ENCODE peak calls at places on chromosomes 7 and 10, in ten cellular contexts. One of them, this sample, is unnamed.

GRCh38 chr7:1024876-1025746 is 19.2 kb upstream of the GPR146 start:
- DNase-seq in germinal center: no peak
- DNase-seq in caudate nucleus: no peak
- DNase-seq in stimulated activated CD4-positive, alpha-beta T cell treated with anti-CD3 and anti-CD28 coated beads, Interleukin-12 subunit alpha, Interleukin-12 subunit beta, amount 100 ng/mL, for 48 hours: no peak
- DNase-seq in fibroblast of the conjunctiva: no peak
- DNase-seq in putamen: no peak
- DNase-seq in C1 segment of cervical spinal cord: no peak
- DNase-seq in GM12891: no peak
- DNase-seq in kidney epithelial cell: no peak
- DNase-seq in activated CD4-positive, alpha-beta T cell treated with anti-CD3 and anti-CD28 coated beads, Interleukin-2, amount 10 ng/mL, durations not matched to agents 7 days and 5 days: no peak
- DNase-seq in this sample: no peak

GRCh38 chr10:126014309-126014708 is 117.9 kb downstream of the FANK1 start:
- DNase-seq in stimulated activated CD4-positive, alpha-beta T cell treated with anti-CD3 and anti-CD28 coated beads, Interleukin-12 subunit alpha, Interleukin-12 subunit beta, amount 100 ng/mL, for 48 hours: no peak
- DNase-seq in activated CD4-positive, alpha-beta T cell treated with anti-CD3 and anti-CD28 coated beads, Interleukin-2, amount 10 ng/mL, durations not matched to agents 7 days and 5 days: no peak
- DNase-seq in germinal center: no peak
- DNase-seq in GM12891: no peak
- DNase-seq in kidney epithelial cell: peak
- DNase-seq in C1 segment of cervical spinal cord: no peak
- DNase-seq in fibroblast of the conjunctiva: peak
- DNase-seq in putamen: no peak
- DNase-seq in caudate nucleus: no peak
- DNase-seq in this sample: no peak

GRCh38 chr10:85547460-85548023 is 819.1 kb downstream of the GRID1 start:
- DNase-seq in germinal center: no peak
- DNase-seq in C1 segment of cervical spinal cord: no peak
- DNase-seq in kidney epithelial cell: no peak
- DNase-seq in stimulated activated CD4-positive, alpha-beta T cell treated with anti-CD3 and anti-CD28 coated beads, Interleukin-12 subunit alpha, Interleukin-12 subunit beta, amount 100 ng/mL, for 48 hours: no peak
- DNase-seq in putamen: no peak
- DNase-seq in caudate nucleus: no peak
- DNase-seq in activated CD4-positive, alpha-beta T cell treated with anti-CD3 and anti-CD28 coated beads, Interleukin-2, amount 10 ng/mL, durations not matched to agents 7 days and 5 days: no peak
- DNase-seq in fibroblast of the conjunctiva: no peak
- DNase-seq in GM12891: no peak
- DNase-seq in this sample: no peak

GRCh38 chr7:158815471-158816128 is 13.7 kb downstream of the ESYT2 start:
- DNase-seq in germinal center: no peak
- DNase-seq in caudate nucleus: no peak
- DNase-seq in activated CD4-positive, alpha-beta T cell treated with anti-CD3 and anti-CD28 coated beads, Interleukin-2, amount 10 ng/mL, durations not matched to agents 7 days and 5 days: no peak
- DNase-seq in GM12891: no peak
- DNase-seq in C1 segment of cervical spinal cord: no peak
- DNase-seq in fibroblast of the conjunctiva: no peak
- DNase-seq in putamen: no peak
- DNase-seq in stimulated activated CD4-positive, alpha-beta T cell treated with anti-CD3 and anti-CD28 coated beads, Interleukin-12 subunit alpha, Interleukin-12 subunit beta, amount 100 ng/mL, for 48 hours: no peak
- DNase-seq in kidney epithelial cell: no peak
- DNase-seq in this sample: no peak

GRCh38 chr10:99733366-99733765 is 1.3 kb downstream of the CUTC start:
- DNase-seq in putamen: no peak
- DNase-seq in GM12891: no peak
- DNase-seq in activated CD4-positive, alpha-beta T cell treated with anti-CD3 and anti-CD28 coated beads, Interleukin-2, amount 10 ng/mL, durations not matched to agents 7 days and 5 days: no peak
- DNase-seq in caudate nucleus: peak
- DNase-seq in kidney epithelial cell: no peak
- DNase-seq in germinal center: no peak
- DNase-seq in fibroblast of the conjunctiva: no peak
- DNase-seq in stimulated activated CD4-positive, alpha-beta T cell treated with anti-CD3 and anti-CD28 coated beads, Interleukin-12 subunit alpha, Interleukin-12 subunit beta, amount 100 ng/mL, for 48 hours: no peak
- DNase-seq in C1 segment of cervical spinal cord: no peak
- DNase-seq in this sample: no peak

GRCh38 chr7:99177165-99177564 is 30.8 kb downstream of the KPNA7 start:
- DNase-seq in kidney epithelial cell: no peak
- DNase-seq in fibroblast of the conjunctiva: no peak
- DNase-seq in C1 segment of cervical spinal cord: no peak
- DNase-seq in GM12891: no peak
- DNase-seq in germinal center: no peak
- DNase-seq in putamen: no peak
- DNase-seq in stimulated activated CD4-positive, alpha-beta T cell treated with anti-CD3 and anti-CD28 coated beads, Interleukin-12 subunit alpha, Interleukin-12 subunit beta, amount 100 ng/mL, for 48 hours: no peak
- DNase-seq in activated CD4-positive, alpha-beta T cell treated with anti-CD3 and anti-CD28 coated beads, Interleukin-2, amount 10 ng/mL, durations not matched to agents 7 days and 5 days: no peak
- DNase-seq in caudate nucleus: no peak
- DNase-seq in this sample: no peak

GRCh38 chr7:51223505-51223904 is 93.1 kb downstream of the COBL start:
- DNase-seq in activated CD4-positive, alpha-beta T cell treated with anti-CD3 and anti-CD28 coated beads, Interleukin-2, amount 10 ng/mL, durations not matched to agents 7 days and 5 days: no peak
- DNase-seq in caudate nucleus: no peak
- DNase-seq in stimulated activated CD4-positive, alpha-beta T cell treated with anti-CD3 and anti-CD28 coated beads, Interleukin-12 subunit alpha, Interleukin-12 subunit beta, amount 100 ng/mL, for 48 hours: no peak
- DNase-seq in germinal center: no peak
- DNase-seq in putamen: no peak
- DNase-seq in C1 segment of cervical spinal cord: no peak
- DNase-seq in GM12891: no peak
- DNase-seq in fibroblast of the conjunctiva: no peak
- DNase-seq in kidney epithelial cell: no peak
- DNase-seq in this sample: no peak

GRCh38 chr10:15144788-15145187 is 23.7 kb downstream of the NMT2 start:
- DNase-seq in fibroblast of the conjunctiva: no peak
- DNase-seq in GM12891: no peak
- DNase-seq in activated CD4-positive, alpha-beta T cell treated with anti-CD3 and anti-CD28 coated beads, Interleukin-2, amount 10 ng/mL, durations not matched to agents 7 days and 5 days: no peak
- DNase-seq in caudate nucleus: no peak
- DNase-seq in kidney epithelial cell: no peak
- DNase-seq in germinal center: no peak
- DNase-seq in C1 segment of cervical spinal cord: no peak
- DNase-seq in putamen: no peak
- DNase-seq in stimulated activated CD4-positive, alpha-beta T cell treated with anti-CD3 and anti-CD28 coated beads, Interleukin-12 subunit alpha, Interleukin-12 subunit beta, amount 100 ng/mL, for 48 hours: no peak
- DNase-seq in this sample: no peak

GRCh38 chr10:124598773-124599587 is 137.4 kb downstream of the LHPP start:
- DNase-seq in GM12891: no peak
- DNase-seq in activated CD4-positive, alpha-beta T cell treated with anti-CD3 and anti-CD28 coated beads, Interleukin-2, amount 10 ng/mL, durations not matched to agents 7 days and 5 days: no peak
- DNase-seq in germinal center: no peak
- DNase-seq in stimulated activated CD4-positive, alpha-beta T cell treated with anti-CD3 and anti-CD28 coated beads, Interleukin-12 subunit alpha, Interleukin-12 subunit beta, amount 100 ng/mL, for 48 hours: no peak
- DNase-seq in fibroblast of the conjunctiva: no peak
- DNase-seq in kidney epithelial cell: no peak
- DNase-seq in putamen: no peak
- DNase-seq in caudate nucleus: no peak
- DNase-seq in C1 segment of cervical spinal cord: no peak
- DNase-seq in this sample: no peak

GRCh38 chr7:1811850-1812692 is 142.0 kb downstream of the ELFN1 start:
- DNase-seq in GM12891: peak
- DNase-seq in fibroblast of the conjunctiva: no peak
- DNase-seq in C1 segment of cervical spinal cord: no peak
- DNase-seq in germinal center: peak
- DNase-seq in stimulated activated CD4-positive, alpha-beta T cell treated with anti-CD3 and anti-CD28 coated beads, Interleukin-12 subunit alpha, Interleukin-12 subunit beta, amount 100 ng/mL, for 48 hours: no peak
- DNase-seq in activated CD4-positive, alpha-beta T cell treated with anti-CD3 and anti-CD28 coated beads, Interleukin-2, amount 10 ng/mL, durations not matched to agents 7 days and 5 days: no peak
- DNase-seq in putamen: no peak
- DNase-seq in kidney epithelial cell: no peak
- DNase-seq in caudate nucleus: no peak
- DNase-seq in this sample: no peak

GRCh38 chr7:114722562-114722961 is 199.3 kb upstream of the MDFIC start:
- DNase-seq in caudate nucleus: no peak
- DNase-seq in stimulated activated CD4-positive, alpha-beta T cell treated with anti-CD3 and anti-CD28 coated beads, Interleukin-12 subunit alpha, Interleukin-12 subunit beta, amount 100 ng/mL, for 48 hours: no peak
- DNase-seq in C1 segment of cervical spinal cord: no peak
- DNase-seq in germinal center: no peak
- DNase-seq in activated CD4-positive, alpha-beta T cell treated with anti-CD3 and anti-CD28 coated beads, Interleukin-2, amount 10 ng/mL, durations not matched to agents 7 days and 5 days: no peak
- DNase-seq in kidney epithelial cell: no peak
- DNase-seq in GM12891: no peak
- DNase-seq in putamen: no peak
- DNase-seq in fibroblast of the conjunctiva: no peak
- DNase-seq in this sample: no peak

GRCh38 chr7:151243045-151243349 is 5.5 kb downstream of the SMARCD3 start:
- DNase-seq in GM12891: no peak
- DNase-seq in activated CD4-positive, alpha-beta T cell treated with anti-CD3 and anti-CD28 coated beads, Interleukin-2, amount 10 ng/mL, durations not matched to agents 7 days and 5 days: no peak
- DNase-seq in putamen: no peak
- DNase-seq in germinal center: no peak
- DNase-seq in C1 segment of cervical spinal cord: no peak
- DNase-seq in fibroblast of the conjunctiva: no peak
- DNase-seq in stimulated activated CD4-positive, alpha-beta T cell treated with anti-CD3 and anti-CD28 coated beads, Interleukin-12 subunit alpha, Interleukin-12 subunit beta, amount 100 ng/mL, for 48 hours: no peak
- DNase-seq in kidney epithelial cell: no peak
- DNase-seq in caudate nucleus: no peak
- DNase-seq in this sample: no peak

GRCh38 chr7:155874411-155874810 is 62.1 kb upstream of the SHH start:
- DNase-seq in germinal center: no peak
- DNase-seq in caudate nucleus: no peak
- DNase-seq in GM12891: no peak
- DNase-seq in fibroblast of the conjunctiva: no peak
- DNase-seq in stimulated activated CD4-positive, alpha-beta T cell treated with anti-CD3 and anti-CD28 coated beads, Interleukin-12 subunit alpha, Interleukin-12 subunit beta, amount 100 ng/mL, for 48 hours: no peak
- DNase-seq in putamen: no peak
- DNase-seq in C1 segment of cervical spinal cord: no peak
- DNase-seq in activated CD4-positive, alpha-beta T cell treated with anti-CD3 and anti-CD28 coated beads, Interleukin-2, amount 10 ng/mL, durations not matched to agents 7 days and 5 days: no peak
- DNase-seq in kidney epithelial cell: no peak
- DNase-seq in this sample: no peak

GRCh38 chr7:154574235-154574634 is 428.7 kb downstream of the PAXIP1 start:
- DNase-seq in fibroblast of the conjunctiva: no peak
- DNase-seq in kidney epithelial cell: no peak
- DNase-seq in caudate nucleus: no peak
- DNase-seq in stimulated activated CD4-positive, alpha-beta T cell treated with anti-CD3 and anti-CD28 coated beads, Interleukin-12 subunit alpha, Interleukin-12 subunit beta, amount 100 ng/mL, for 48 hours: no peak
- DNase-seq in C1 segment of cervical spinal cord: no peak
- DNase-seq in putamen: no peak
- DNase-seq in activated CD4-positive, alpha-beta T cell treated with anti-CD3 and anti-CD28 coated beads, Interleukin-2, amount 10 ng/mL, durations not matched to agents 7 days and 5 days: no peak
- DNase-seq in GM12891: no peak
- DNase-seq in germinal center: no peak
- DNase-seq in this sample: no peak

GRCh38 chr10:76399216-76399615 is 967.8 kb downstream of the LRMDA start:
- DNase-seq in stimulated activated CD4-positive, alpha-beta T cell treated with anti-CD3 and anti-CD28 coated beads, Interleukin-12 subunit alpha, Interleukin-12 subunit beta, amount 100 ng/mL, for 48 hours: no peak
- DNase-seq in activated CD4-positive, alpha-beta T cell treated with anti-CD3 and anti-CD28 coated beads, Interleukin-2, amount 10 ng/mL, durations not matched to agents 7 days and 5 days: no peak
- DNase-seq in germinal center: no peak
- DNase-seq in putamen: no peak
- DNase-seq in caudate nucleus: no peak
- DNase-seq in kidney epithelial cell: no peak
- DNase-seq in fibroblast of the conjunctiva: no peak
- DNase-seq in GM12891: no peak
- DNase-seq in C1 segment of cervical spinal cord: no peak
- DNase-seq in this sample: no peak

GRCh38 chr7:144817001-144817400 is 18.9 kb downstream of the TPK1 start:
- DNase-seq in putamen: no peak
- DNase-seq in caudate nucleus: no peak
- DNase-seq in fibroblast of the conjunctiva: no peak
- DNase-seq in C1 segment of cervical spinal cord: no peak
- DNase-seq in kidney epithelial cell: no peak
- DNase-seq in germinal center: no peak
- DNase-seq in GM12891: no peak
- DNase-seq in activated CD4-positive, alpha-beta T cell treated with anti-CD3 and anti-CD28 coated beads, Interleukin-2, amount 10 ng/mL, durations not matched to agents 7 days and 5 days: no peak
- DNase-seq in stimulated activated CD4-positive, alpha-beta T cell treated with anti-CD3 and anti-CD28 coated beads, Interleukin-12 subunit alpha, Interleukin-12 subunit beta, amount 100 ng/mL, for 48 hours: no peak
- DNase-seq in this sample: no peak

GRCh38 chr10:12849351-12850181 is 151.9 kb downstream of the CCDC3 start:
- DNase-seq in fibroblast of the conjunctiva: no peak
- DNase-seq in stimulated activated CD4-positive, alpha-beta T cell treated with anti-CD3 and anti-CD28 coated beads, Interleukin-12 subunit alpha, Interleukin-12 subunit beta, amount 100 ng/mL, for 48 hours: no peak
- DNase-seq in GM12891: no peak
- DNase-seq in kidney epithelial cell: no peak
- DNase-seq in activated CD4-positive, alpha-beta T cell treated with anti-CD3 and anti-CD28 coated beads, Interleukin-2, amount 10 ng/mL, durations not matched to agents 7 days and 5 days: no peak
- DNase-seq in putamen: no peak
- DNase-seq in caudate nucleus: no peak
- DNase-seq in C1 segment of cervical spinal cord: no peak
- DNase-seq in germinal center: no peak
- DNase-seq in this sample: no peak

GRCh38 chr7:55157347-55158105 is 138.7 kb downstream of the EGFR start:
- DNase-seq in activated CD4-positive, alpha-beta T cell treated with anti-CD3 and anti-CD28 coated beads, Interleukin-2, amount 10 ng/mL, durations not matched to agents 7 days and 5 days: no peak
- DNase-seq in GM12891: no peak
- DNase-seq in germinal center: no peak
- DNase-seq in fibroblast of the conjunctiva: no peak
- DNase-seq in caudate nucleus: no peak
- DNase-seq in putamen: no peak
- DNase-seq in C1 segment of cervical spinal cord: no peak
- DNase-seq in kidney epithelial cell: no peak
- DNase-seq in stimulated activated CD4-positive, alpha-beta T cell treated with anti-CD3 and anti-CD28 coated beads, Interleukin-12 subunit alpha, Interleukin-12 subunit beta, amount 100 ng/mL, for 48 hours: no peak
- DNase-seq in this sample: no peak

GRCh38 chr10:103534621-103535498 is 41.4 kb downstream of the NEURL1 start:
- DNase-seq in kidney epithelial cell: no peak
- DNase-seq in fibroblast of the conjunctiva: no peak
- DNase-seq in stimulated activated CD4-positive, alpha-beta T cell treated with anti-CD3 and anti-CD28 coated beads, Interleukin-12 subunit alpha, Interleukin-12 subunit beta, amount 100 ng/mL, for 48 hours: no peak
- DNase-seq in caudate nucleus: no peak
- DNase-seq in C1 segment of cervical spinal cord: no peak
- DNase-seq in GM12891: no peak
- DNase-seq in activated CD4-positive, alpha-beta T cell treated with anti-CD3 and anti-CD28 coated beads, Interleukin-2, amount 10 ng/mL, durations not matched to agents 7 days and 5 days: no peak
- DNase-seq in germinal center: no peak
- DNase-seq in putamen: no peak
- DNase-seq in this sample: no peak

GRCh38 chr7:112869111-112869774 is 79.0 kb upstream of the TMEM168 start:
- DNase-seq in caudate nucleus: no peak
- DNase-seq in stimulated activated CD4-positive, alpha-beta T cell treated with anti-CD3 and anti-CD28 coated beads, Interleukin-12 subunit alpha, Interleukin-12 subunit beta, amount 100 ng/mL, for 48 hours: peak
- DNase-seq in kidney epithelial cell: no peak
- DNase-seq in activated CD4-positive, alpha-beta T cell treated with anti-CD3 and anti-CD28 coated beads, Interleukin-2, amount 10 ng/mL, durations not matched to agents 7 days and 5 days: peak
- DNase-seq in putamen: no peak
- DNase-seq in germinal center: peak
- DNase-seq in fibroblast of the conjunctiva: no peak
- DNase-seq in C1 segment of cervical spinal cord: no peak
- DNase-seq in GM12891: no peak
- DNase-seq in this sample: peak

GRCh38 chr7:98571986-98572385 is 45.1 kb upstream of the NPTX2 start:
- DNase-seq in kidney epithelial cell: no peak
- DNase-seq in stimulated activated CD4-positive, alpha-beta T cell treated with anti-CD3 and anti-CD28 coated beads, Interleukin-12 subunit alpha, Interleukin-12 subunit beta, amount 100 ng/mL, for 48 hours: no peak
- DNase-seq in C1 segment of cervical spinal cord: no peak
- DNase-seq in fibroblast of the conjunctiva: no peak
- DNase-seq in GM12891: no peak
- DNase-seq in germinal center: no peak
- DNase-seq in caudate nucleus: no peak
- DNase-seq in putamen: no peak
- DNase-seq in activated CD4-positive, alpha-beta T cell treated with anti-CD3 and anti-CD28 coated beads, Interleukin-2, amount 10 ng/mL, durations not matched to agents 7 days and 5 days: no peak
- DNase-seq in this sample: no peak

GRCh38 chr10:492896-493295 is 196.6 kb downstream of the DIP2C start:
- DNase-seq in germinal center: no peak
- DNase-seq in C1 segment of cervical spinal cord: no peak
- DNase-seq in stimulated activated CD4-positive, alpha-beta T cell treated with anti-CD3 and anti-CD28 coated beads, Interleukin-12 subunit alpha, Interleukin-12 subunit beta, amount 100 ng/mL, for 48 hours: no peak
- DNase-seq in kidney epithelial cell: no peak
- DNase-seq in fibroblast of the conjunctiva: no peak
- DNase-seq in caudate nucleus: no peak
- DNase-seq in putamen: no peak
- DNase-seq in GM12891: no peak
- DNase-seq in activated CD4-positive, alpha-beta T cell treated with anti-CD3 and anti-CD28 coated beads, Interleukin-2, amount 10 ng/mL, durations not matched to agents 7 days and 5 days: no peak
- DNase-seq in this sample: no peak

GRCh38 chr7:8435120-8435519 is 1.7 kb downstream of the NXPH1 start:
- DNase-seq in putamen: no peak
- DNase-seq in C1 segment of cervical spinal cord: no peak
- DNase-seq in fibroblast of the conjunctiva: no peak
- DNase-seq in activated CD4-positive, alpha-beta T cell treated with anti-CD3 and anti-CD28 coated beads, Interleukin-2, amount 10 ng/mL, durations not matched to agents 7 days and 5 days: no peak
- DNase-seq in caudate nucleus: no peak
- DNase-seq in kidney epithelial cell: no peak
- DNase-seq in germinal center: no peak
- DNase-seq in GM12891: no peak
- DNase-seq in stimulated activated CD4-positive, alpha-beta T cell treated with anti-CD3 and anti-CD28 coated beads, Interleukin-12 subunit alpha, Interleukin-12 subunit beta, amount 100 ng/mL, for 48 hours: no peak
- DNase-seq in this sample: no peak

GRCh38 chr7:1060315-1061080 is 16.2 kb downstream of the GPR146 start:
- DNase-seq in C1 segment of cervical spinal cord: no peak
- DNase-seq in caudate nucleus: no peak
- DNase-seq in kidney epithelial cell: no peak
- DNase-seq in GM12891: no peak
- DNase-seq in putamen: no peak
- DNase-seq in germinal center: no peak
- DNase-seq in activated CD4-positive, alpha-beta T cell treated with anti-CD3 and anti-CD28 coated beads, Interleukin-2, amount 10 ng/mL, durations not matched to agents 7 days and 5 days: no peak
- DNase-seq in stimulated activated CD4-positive, alpha-beta T cell treated with anti-CD3 and anti-CD28 coated beads, Interleukin-12 subunit alpha, Interleukin-12 subunit beta, amount 100 ng/mL, for 48 hours: no peak
- DNase-seq in fibroblast of the conjunctiva: no peak
- DNase-seq in this sample: no peak

GRCh38 chr7:149317986-149318672 is 56.1 kb downstream of the ZNF783 start:
- DNase-seq in stimulated activated CD4-positive, alpha-beta T cell treated with anti-CD3 and anti-CD28 coated beads, Interleukin-12 subunit alpha, Interleukin-12 subunit beta, amount 100 ng/mL, for 48 hours: no peak
- DNase-seq in fibroblast of the conjunctiva: no peak
- DNase-seq in germinal center: no peak
- DNase-seq in activated CD4-positive, alpha-beta T cell treated with anti-CD3 and anti-CD28 coated beads, Interleukin-2, amount 10 ng/mL, durations not matched to agents 7 days and 5 days: no peak
- DNase-seq in kidney epithelial cell: no peak
- DNase-seq in GM12891: no peak
- DNase-seq in caudate nucleus: no peak
- DNase-seq in C1 segment of cervical spinal cord: no peak
- DNase-seq in putamen: no peak
- DNase-seq in this sample: no peak

GRCh38 chr7:112370436-112370835 is 79.8 kb upstream of the IFRD1 start:
- DNase-seq in caudate nucleus: no peak
- DNase-seq in stimulated activated CD4-positive, alpha-beta T cell treated with anti-CD3 and anti-CD28 coated beads, Interleukin-12 subunit alpha, Interleukin-12 subunit beta, amount 100 ng/mL, for 48 hours: no peak
- DNase-seq in fibroblast of the conjunctiva: no peak
- DNase-seq in C1 segment of cervical spinal cord: no peak
- DNase-seq in GM12891: no peak
- DNase-seq in activated CD4-positive, alpha-beta T cell treated with anti-CD3 and anti-CD28 coated beads, Interleukin-2, amount 10 ng/mL, durations not matched to agents 7 days and 5 days: no peak
- DNase-seq in putamen: no peak
- DNase-seq in kidney epithelial cell: no peak
- DNase-seq in germinal center: no peak
- DNase-seq in this sample: no peak

GRCh38 chr7:47384755-47385475 is 197.0 kb downstream of the TNS3 start:
- DNase-seq in fibroblast of the conjunctiva: no peak
- DNase-seq in GM12891: no peak
- DNase-seq in stimulated activated CD4-positive, alpha-beta T cell treated with anti-CD3 and anti-CD28 coated beads, Interleukin-12 subunit alpha, Interleukin-12 subunit beta, amount 100 ng/mL, for 48 hours: no peak
- DNase-seq in caudate nucleus: no peak
- DNase-seq in germinal center: no peak
- DNase-seq in C1 segment of cervical spinal cord: no peak
- DNase-seq in kidney epithelial cell: no peak
- DNase-seq in activated CD4-positive, alpha-beta T cell treated with anti-CD3 and anti-CD28 coated beads, Interleukin-2, amount 10 ng/mL, durations not matched to agents 7 days and 5 days: no peak
- DNase-seq in putamen: no peak
- DNase-seq in this sample: no peak

GRCh38 chr7:92613214-92613613 is 23.0 kb upstream of the FAM133B start:
- DNase-seq in fibroblast of the conjunctiva: no peak
- DNase-seq in GM12891: no peak
- DNase-seq in kidney epithelial cell: no peak
- DNase-seq in caudate nucleus: no peak
- DNase-seq in C1 segment of cervical spinal cord: no peak
- DNase-seq in germinal center: no peak
- DNase-seq in activated CD4-positive, alpha-beta T cell treated with anti-CD3 and anti-CD28 coated beads, Interleukin-2, amount 10 ng/mL, durations not matched to agents 7 days and 5 days: no peak
- DNase-seq in stimulated activated CD4-positive, alpha-beta T cell treated with anti-CD3 and anti-CD28 coated beads, Interleukin-12 subunit alpha, Interleukin-12 subunit beta, amount 100 ng/mL, for 48 hours: no peak
- DNase-seq in putamen: no peak
- DNase-seq in this sample: no peak